ENCODE peak calls at places on chromosomes 11 and 22, in nine cellular contexts. One of them, this sample, is unnamed.

GRCh38 chr22:38419121-38419863 is 35.7 kb downstream of the KCNJ4 start:
- DNase-seq in stimulated activated CD4-positive, alpha-beta T cell treated with anti-CD3 and anti-CD28 coated beads, Interleukin-4, amount 100 ng/mL, for 24 hours: no peak
- DNase-seq in B cell: no peak
- DNase-seq in mesothelial cell of epicardium: no peak
- DNase-seq in ELR: no peak
- DNase-seq in lung: no peak
- DNase-seq in activated T-cell treated with anti-CD3 and anti-CD28 coated beads, Interleukin-2, amount 50 U/mL, for 72 hours: no peak
- DNase-seq in stimulated activated naive B cell treated with anti-CD40 and anti-IgM and Interleukin-4, amounts not matched to agents 10 μg/mL and 1 μg/mL and 100 μg/mL, for 72 hours: no peak
- DNase-seq in choroid plexus epithelial cell: no peak
- DNase-seq in this sample: no peak

GRCh38 chr22:46432164-46433068 is 96.9 kb downstream of the TRMU start:
- DNase-seq in stimulated activated CD4-positive, alpha-beta T cell treated with anti-CD3 and anti-CD28 coated beads, Interleukin-4, amount 100 ng/mL, for 24 hours: peak
- DNase-seq in ELR: no peak
- DNase-seq in B cell: peak
- DNase-seq in activated T-cell treated with anti-CD3 and anti-CD28 coated beads, Interleukin-2, amount 50 U/mL, for 72 hours: peak
- DNase-seq in choroid plexus epithelial cell: peak
- DNase-seq in stimulated activated naive B cell treated with anti-CD40 and anti-IgM and Interleukin-4, amounts not matched to agents 10 μg/mL and 1 μg/mL and 100 μg/mL, for 72 hours: peak
- DNase-seq in lung: no peak
- DNase-seq in mesothelial cell of epicardium: no peak
- DNase-seq in this sample: peak

GRCh38 chr11:92376146-92376599 is 151.6 kb downstream of the FAT3 start:
- DNase-seq in ELR: no peak
- DNase-seq in stimulated activated CD4-positive, alpha-beta T cell treated with anti-CD3 and anti-CD28 coated beads, Interleukin-4, amount 100 ng/mL, for 24 hours: no peak
- DNase-seq in stimulated activated naive B cell treated with anti-CD40 and anti-IgM and Interleukin-4, amounts not matched to agents 10 μg/mL and 1 μg/mL and 100 μg/mL, for 72 hours: no peak
- DNase-seq in activated T-cell treated with anti-CD3 and anti-CD28 coated beads, Interleukin-2, amount 50 U/mL, for 72 hours: no peak
- DNase-seq in lung: no peak
- DNase-seq in choroid plexus epithelial cell: peak
- DNase-seq in B cell: no peak
- DNase-seq in mesothelial cell of epicardium: no peak
- DNase-seq in this sample: no peak

GRCh38 chr11:86660011-86660595 is 12.3 kb downstream of the ME3 start:
- DNase-seq in choroid plexus epithelial cell: peak
- DNase-seq in B cell: no peak
- DNase-seq in activated T-cell treated with anti-CD3 and anti-CD28 coated beads, Interleukin-2, amount 50 U/mL, for 72 hours: no peak
- DNase-seq in mesothelial cell of epicardium: no peak
- DNase-seq in ELR: peak
- DNase-seq in stimulated activated CD4-positive, alpha-beta T cell treated with anti-CD3 and anti-CD28 coated beads, Interleukin-4, amount 100 ng/mL, for 24 hours: no peak
- DNase-seq in stimulated activated naive B cell treated with anti-CD40 and anti-IgM and Interleukin-4, amounts not matched to agents 10 μg/mL and 1 μg/mL and 100 μg/mL, for 72 hours: no peak
- DNase-seq in lung: no peak
- DNase-seq in this sample: no peak

GRCh38 chr11:119341222-119342022 is 739 bp upstream of the C1QTNF5 start:
- DNase-seq in lung: no peak
- DNase-seq in activated T-cell treated with anti-CD3 and anti-CD28 coated beads, Interleukin-2, amount 50 U/mL, for 72 hours: no peak
- DNase-seq in ELR: no peak
- DNase-seq in B cell: peak
- DNase-seq in choroid plexus epithelial cell: no peak
- DNase-seq in mesothelial cell of epicardium: no peak
- DNase-seq in stimulated activated CD4-positive, alpha-beta T cell treated with anti-CD3 and anti-CD28 coated beads, Interleukin-4, amount 100 ng/mL, for 24 hours: no peak
- DNase-seq in stimulated activated naive B cell treated with anti-CD40 and anti-IgM and Interleukin-4, amounts not matched to agents 10 μg/mL and 1 μg/mL and 100 μg/mL, for 72 hours: no peak
- DNase-seq in this sample: no peak

GRCh38 chr11:121494355-121495099 is 41.8 kb upstream of the SORL1-AS1 start:
- DNase-seq in B cell: peak
- DNase-seq in choroid plexus epithelial cell: no peak
- DNase-seq in stimulated activated CD4-positive, alpha-beta T cell treated with anti-CD3 and anti-CD28 coated beads, Interleukin-4, amount 100 ng/mL, for 24 hours: peak
- DNase-seq in ELR: no peak
- DNase-seq in lung: no peak
- DNase-seq in activated T-cell treated with anti-CD3 and anti-CD28 coated beads, Interleukin-2, amount 50 U/mL, for 72 hours: peak
- DNase-seq in mesothelial cell of epicardium: no peak
- DNase-seq in stimulated activated naive B cell treated with anti-CD40 and anti-IgM and Interleukin-4, amounts not matched to agents 10 μg/mL and 1 μg/mL and 100 μg/mL, for 72 hours: peak
- DNase-seq in this sample: peak

GRCh38 chr11:102534261-102534872 is 3.8 kb upstream of the MMP7 start:
- DNase-seq in stimulated activated CD4-positive, alpha-beta T cell treated with anti-CD3 and anti-CD28 coated beads, Interleukin-4, amount 100 ng/mL, for 24 hours: no peak
- DNase-seq in mesothelial cell of epicardium: no peak
- DNase-seq in choroid plexus epithelial cell: peak
- DNase-seq in B cell: peak
- DNase-seq in stimulated activated naive B cell treated with anti-CD40 and anti-IgM and Interleukin-4, amounts not matched to agents 10 μg/mL and 1 μg/mL and 100 μg/mL, for 72 hours: no peak
- DNase-seq in lung: no peak
- DNase-seq in activated T-cell treated with anti-CD3 and anti-CD28 coated beads, Interleukin-2, amount 50 U/mL, for 72 hours: no peak
- DNase-seq in ELR: no peak
- DNase-seq in this sample: no peak

GRCh38 chr11:119101367-119101758 is 290 bp downstream of the DPAGT1 start:
- DNase-seq in mesothelial cell of epicardium: no peak
- DNase-seq in activated T-cell treated with anti-CD3 and anti-CD28 coated beads, Interleukin-2, amount 50 U/mL, for 72 hours: peak
- DNase-seq in stimulated activated naive B cell treated with anti-CD40 and anti-IgM and Interleukin-4, amounts not matched to agents 10 μg/mL and 1 μg/mL and 100 μg/mL, for 72 hours: no peak
- DNase-seq in lung: no peak
- DNase-seq in B cell: no peak
- DNase-seq in ELR: peak
- DNase-seq in choroid plexus epithelial cell: no peak
- DNase-seq in stimulated activated CD4-positive, alpha-beta T cell treated with anti-CD3 and anti-CD28 coated beads, Interleukin-4, amount 100 ng/mL, for 24 hours: peak
- DNase-seq in this sample: peak

GRCh38 chr11:115497303-115497702 is 6.9 kb downstream of the CADM1 start:
- DNase-seq in lung: no peak
- DNase-seq in B cell: no peak
- DNase-seq in mesothelial cell of epicardium: no peak
- DNase-seq in stimulated activated CD4-positive, alpha-beta T cell treated with anti-CD3 and anti-CD28 coated beads, Interleukin-4, amount 100 ng/mL, for 24 hours: no peak
- DNase-seq in stimulated activated naive B cell treated with anti-CD40 and anti-IgM and Interleukin-4, amounts not matched to agents 10 μg/mL and 1 μg/mL and 100 μg/mL, for 72 hours: no peak
- DNase-seq in activated T-cell treated with anti-CD3 and anti-CD28 coated beads, Interleukin-2, amount 50 U/mL, for 72 hours: no peak
- DNase-seq in choroid plexus epithelial cell: no peak
- DNase-seq in ELR: no peak
- DNase-seq in this sample: no peak

GRCh38 chr11:34168642-34169051 is 63.2 kb downstream of the NAT10 start:
- DNase-seq in stimulated activated naive B cell treated with anti-CD40 and anti-IgM and Interleukin-4, amounts not matched to agents 10 μg/mL and 1 μg/mL and 100 μg/mL, for 72 hours: no peak
- DNase-seq in lung: no peak
- DNase-seq in mesothelial cell of epicardium: no peak
- DNase-seq in activated T-cell treated with anti-CD3 and anti-CD28 coated beads, Interleukin-2, amount 50 U/mL, for 72 hours: no peak
- DNase-seq in choroid plexus epithelial cell: peak
- DNase-seq in ELR: no peak
- DNase-seq in B cell: no peak
- DNase-seq in stimulated activated CD4-positive, alpha-beta T cell treated with anti-CD3 and anti-CD28 coated beads, Interleukin-4, amount 100 ng/mL, for 24 hours: no peak
- DNase-seq in this sample: no peak

GRCh38 chr11:121651267-121651625 is 198.5 kb upstream of the SORL1-AS1 start:
- DNase-seq in lung: no peak
- DNase-seq in choroid plexus epithelial cell: no peak
- DNase-seq in activated T-cell treated with anti-CD3 and anti-CD28 coated beads, Interleukin-2, amount 50 U/mL, for 72 hours: no peak
- DNase-seq in ELR: no peak
- DNase-seq in stimulated activated CD4-positive, alpha-beta T cell treated with anti-CD3 and anti-CD28 coated beads, Interleukin-4, amount 100 ng/mL, for 24 hours: no peak
- DNase-seq in mesothelial cell of epicardium: no peak
- DNase-seq in B cell: no peak
- DNase-seq in stimulated activated naive B cell treated with anti-CD40 and anti-IgM and Interleukin-4, amounts not matched to agents 10 μg/mL and 1 μg/mL and 100 μg/mL, for 72 hours: no peak
- DNase-seq in this sample: no peak

GRCh38 chr11:126355926-126356897 is 726 bp downstream of the ST3GAL4 start:
- DNase-seq in mesothelial cell of epicardium: no peak
- DNase-seq in stimulated activated naive B cell treated with anti-CD40 and anti-IgM and Interleukin-4, amounts not matched to agents 10 μg/mL and 1 μg/mL and 100 μg/mL, for 72 hours: peak
- DNase-seq in choroid plexus epithelial cell: peak
- DNase-seq in ELR: peak
- DNase-seq in stimulated activated CD4-positive, alpha-beta T cell treated with anti-CD3 and anti-CD28 coated beads, Interleukin-4, amount 100 ng/mL, for 24 hours: peak
- DNase-seq in B cell: peak
- DNase-seq in activated T-cell treated with anti-CD3 and anti-CD28 coated beads, Interleukin-2, amount 50 U/mL, for 72 hours: peak
- DNase-seq in lung: no peak
- DNase-seq in this sample: peak

GRCh38 chr22:46326066-46326680 is 9.3 kb upstream of the TRMU start:
- DNase-seq in stimulated activated naive B cell treated with anti-CD40 and anti-IgM and Interleukin-4, amounts not matched to agents 10 μg/mL and 1 μg/mL and 100 μg/mL, for 72 hours: no peak
- DNase-seq in mesothelial cell of epicardium: no peak
- DNase-seq in B cell: no peak
- DNase-seq in ELR: no peak
- DNase-seq in choroid plexus epithelial cell: no peak
- DNase-seq in lung: no peak
- DNase-seq in stimulated activated CD4-positive, alpha-beta T cell treated with anti-CD3 and anti-CD28 coated beads, Interleukin-4, amount 100 ng/mL, for 24 hours: no peak
- DNase-seq in activated T-cell treated with anti-CD3 and anti-CD28 coated beads, Interleukin-2, amount 50 U/mL, for 72 hours: no peak
- DNase-seq in this sample: no peak

GRCh38 chr22:25564979-25565677 is 653 bp downstream of the GRK3 start:
- DNase-seq in choroid plexus epithelial cell: peak
- DNase-seq in activated T-cell treated with anti-CD3 and anti-CD28 coated beads, Interleukin-2, amount 50 U/mL, for 72 hours: peak
- DNase-seq in B cell: no peak
- DNase-seq in lung: no peak
- DNase-seq in stimulated activated CD4-positive, alpha-beta T cell treated with anti-CD3 and anti-CD28 coated beads, Interleukin-4, amount 100 ng/mL, for 24 hours: peak
- DNase-seq in stimulated activated naive B cell treated with anti-CD40 and anti-IgM and Interleukin-4, amounts not matched to agents 10 μg/mL and 1 μg/mL and 100 μg/mL, for 72 hours: peak
- DNase-seq in ELR: peak
- DNase-seq in mesothelial cell of epicardium: no peak
- DNase-seq in this sample: peak

GRCh38 chr11:95419915-95420314 is 188.9 kb upstream of the SESN3 start:
- DNase-seq in lung: no peak
- DNase-seq in ELR: peak
- DNase-seq in stimulated activated naive B cell treated with anti-CD40 and anti-IgM and Interleukin-4, amounts not matched to agents 10 μg/mL and 1 μg/mL and 100 μg/mL, for 72 hours: no peak
- DNase-seq in mesothelial cell of epicardium: no peak
- DNase-seq in stimulated activated CD4-positive, alpha-beta T cell treated with anti-CD3 and anti-CD28 coated beads, Interleukin-4, amount 100 ng/mL, for 24 hours: no peak
- DNase-seq in choroid plexus epithelial cell: peak
- DNase-seq in activated T-cell treated with anti-CD3 and anti-CD28 coated beads, Interleukin-2, amount 50 U/mL, for 72 hours: no peak
- DNase-seq in B cell: no peak
- DNase-seq in this sample: no peak

GRCh38 chr11:15468471-15468870 is 353.7 kb downstream of the INSC start:
- DNase-seq in stimulated activated CD4-positive, alpha-beta T cell treated with anti-CD3 and anti-CD28 coated beads, Interleukin-4, amount 100 ng/mL, for 24 hours: no peak
- DNase-seq in lung: no peak
- DNase-seq in activated T-cell treated with anti-CD3 and anti-CD28 coated beads, Interleukin-2, amount 50 U/mL, for 72 hours: no peak
- DNase-seq in ELR: no peak
- DNase-seq in B cell: no peak
- DNase-seq in choroid plexus epithelial cell: no peak
- DNase-seq in stimulated activated naive B cell treated with anti-CD40 and anti-IgM and Interleukin-4, amounts not matched to agents 10 μg/mL and 1 μg/mL and 100 μg/mL, for 72 hours: no peak
- DNase-seq in mesothelial cell of epicardium: no peak
- DNase-seq in this sample: no peak

GRCh38 chr11:63945482-63946163 is 6.8 kb downstream of the NAA40 start:
- DNase-seq in stimulated activated CD4-positive, alpha-beta T cell treated with anti-CD3 and anti-CD28 coated beads, Interleukin-4, amount 100 ng/mL, for 24 hours: peak
- DNase-seq in mesothelial cell of epicardium: no peak
- DNase-seq in stimulated activated naive B cell treated with anti-CD40 and anti-IgM and Interleukin-4, amounts not matched to agents 10 μg/mL and 1 μg/mL and 100 μg/mL, for 72 hours: peak
- DNase-seq in lung: peak
- DNase-seq in choroid plexus epithelial cell: peak
- DNase-seq in activated T-cell treated with anti-CD3 and anti-CD28 coated beads, Interleukin-2, amount 50 U/mL, for 72 hours: peak
- DNase-seq in ELR: peak
- DNase-seq in B cell: peak
- DNase-seq in this sample: peak

GRCh38 chr11:3095712-3096361 is 38.6 kb upstream of the CARS1 start:
- DNase-seq in ELR: peak
- DNase-seq in stimulated activated CD4-positive, alpha-beta T cell treated with anti-CD3 and anti-CD28 coated beads, Interleukin-4, amount 100 ng/mL, for 24 hours: no peak
- DNase-seq in activated T-cell treated with anti-CD3 and anti-CD28 coated beads, Interleukin-2, amount 50 U/mL, for 72 hours: no peak
- DNase-seq in mesothelial cell of epicardium: no peak
- DNase-seq in lung: no peak
- DNase-seq in stimulated activated naive B cell treated with anti-CD40 and anti-IgM and Interleukin-4, amounts not matched to agents 10 μg/mL and 1 μg/mL and 100 μg/mL, for 72 hours: no peak
- DNase-seq in choroid plexus epithelial cell: peak
- DNase-seq in B cell: no peak
- DNase-seq in this sample: no peak

GRCh38 chr11:92753161-92753560 is 216.3 kb upstream of the MTNR1B start:
- DNase-seq in choroid plexus epithelial cell: no peak
- DNase-seq in stimulated activated naive B cell treated with anti-CD40 and anti-IgM and Interleukin-4, amounts not matched to agents 10 μg/mL and 1 μg/mL and 100 μg/mL, for 72 hours: no peak
- DNase-seq in activated T-cell treated with anti-CD3 and anti-CD28 coated beads, Interleukin-2, amount 50 U/mL, for 72 hours: no peak
- DNase-seq in stimulated activated CD4-positive, alpha-beta T cell treated with anti-CD3 and anti-CD28 coated beads, Interleukin-4, amount 100 ng/mL, for 24 hours: no peak
- DNase-seq in B cell: no peak
- DNase-seq in lung: no peak
- DNase-seq in ELR: no peak
- DNase-seq in mesothelial cell of epicardium: no peak
- DNase-seq in this sample: no peak

GRCh38 chr11:69587454-69588081 is 53.4 kb upstream of the CCND1 start:
- DNase-seq in mesothelial cell of epicardium: no peak
- DNase-seq in B cell: no peak
- DNase-seq in choroid plexus epithelial cell: peak
- DNase-seq in stimulated activated CD4-positive, alpha-beta T cell treated with anti-CD3 and anti-CD28 coated beads, Interleukin-4, amount 100 ng/mL, for 24 hours: no peak
- DNase-seq in stimulated activated naive B cell treated with anti-CD40 and anti-IgM and Interleukin-4, amounts not matched to agents 10 μg/mL and 1 μg/mL and 100 μg/mL, for 72 hours: no peak
- DNase-seq in activated T-cell treated with anti-CD3 and anti-CD28 coated beads, Interleukin-2, amount 50 U/mL, for 72 hours: no peak
- DNase-seq in ELR: peak
- DNase-seq in lung: no peak
- DNase-seq in this sample: no peak

GRCh38 chr11:67651976-67652895 is 1.7 kb upstream of the ACY3 start:
- DNase-seq in B cell: peak
- DNase-seq in stimulated activated CD4-positive, alpha-beta T cell treated with anti-CD3 and anti-CD28 coated beads, Interleukin-4, amount 100 ng/mL, for 24 hours: no peak
- DNase-seq in lung: no peak
- DNase-seq in mesothelial cell of epicardium: no peak
- DNase-seq in stimulated activated naive B cell treated with anti-CD40 and anti-IgM and Interleukin-4, amounts not matched to agents 10 μg/mL and 1 μg/mL and 100 μg/mL, for 72 hours: no peak
- DNase-seq in activated T-cell treated with anti-CD3 and anti-CD28 coated beads, Interleukin-2, amount 50 U/mL, for 72 hours: no peak
- DNase-seq in choroid plexus epithelial cell: no peak
- DNase-seq in ELR: no peak
- DNase-seq in this sample: no peak

GRCh38 chr22:23253475-23254055 is 73.3 kb downstream of the BCR start:
- DNase-seq in stimulated activated naive B cell treated with anti-CD40 and anti-IgM and Interleukin-4, amounts not matched to agents 10 μg/mL and 1 μg/mL and 100 μg/mL, for 72 hours: no peak
- DNase-seq in lung: no peak
- DNase-seq in choroid plexus epithelial cell: no peak
- DNase-seq in B cell: no peak
- DNase-seq in stimulated activated CD4-positive, alpha-beta T cell treated with anti-CD3 and anti-CD28 coated beads, Interleukin-4, amount 100 ng/mL, for 24 hours: no peak
- DNase-seq in activated T-cell treated with anti-CD3 and anti-CD28 coated beads, Interleukin-2, amount 50 U/mL, for 72 hours: no peak
- DNase-seq in ELR: no peak
- DNase-seq in mesothelial cell of epicardium: no peak
- DNase-seq in this sample: no peak

GRCh38 chr11:75557649-75558494 is 4.2 kb upstream of the SERPINH1 start:
- DNase-seq in mesothelial cell of epicardium: no peak
- DNase-seq in stimulated activated CD4-positive, alpha-beta T cell treated with anti-CD3 and anti-CD28 coated beads, Interleukin-4, amount 100 ng/mL, for 24 hours: no peak
- DNase-seq in stimulated activated naive B cell treated with anti-CD40 and anti-IgM and Interleukin-4, amounts not matched to agents 10 μg/mL and 1 μg/mL and 100 μg/mL, for 72 hours: no peak
- DNase-seq in ELR: peak
- DNase-seq in activated T-cell treated with anti-CD3 and anti-CD28 coated beads, Interleukin-2, amount 50 U/mL, for 72 hours: no peak
- DNase-seq in B cell: no peak
- DNase-seq in lung: peak
- DNase-seq in choroid plexus epithelial cell: peak
- DNase-seq in this sample: no peak

GRCh38 chr22:29798318-29798717 is 31.1 kb downstream of the UQCR10 start:
- DNase-seq in ELR: peak
- DNase-seq in B cell: no peak
- DNase-seq in choroid plexus epithelial cell: peak
- DNase-seq in stimulated activated CD4-positive, alpha-beta T cell treated with anti-CD3 and anti-CD28 coated beads, Interleukin-4, amount 100 ng/mL, for 24 hours: no peak
- DNase-seq in lung: no peak
- DNase-seq in mesothelial cell of epicardium: no peak
- DNase-seq in activated T-cell treated with anti-CD3 and anti-CD28 coated beads, Interleukin-2, amount 50 U/mL, for 72 hours: no peak
- DNase-seq in stimulated activated naive B cell treated with anti-CD40 and anti-IgM and Interleukin-4, amounts not matched to agents 10 μg/mL and 1 μg/mL and 100 μg/mL, for 72 hours: peak
- DNase-seq in this sample: no peak

GRCh38 chr11:78646564-78647185 is 72.0 kb upstream of the NARS2 start:
- DNase-seq in stimulated activated naive B cell treated with anti-CD40 and anti-IgM and Interleukin-4, amounts not matched to agents 10 μg/mL and 1 μg/mL and 100 μg/mL, for 72 hours: peak
- DNase-seq in lung: peak
- DNase-seq in mesothelial cell of epicardium: no peak
- DNase-seq in ELR: peak
- DNase-seq in stimulated activated CD4-positive, alpha-beta T cell treated with anti-CD3 and anti-CD28 coated beads, Interleukin-4, amount 100 ng/mL, for 24 hours: peak
- DNase-seq in B cell: peak
- DNase-seq in activated T-cell treated with anti-CD3 and anti-CD28 coated beads, Interleukin-2, amount 50 U/mL, for 72 hours: peak
- DNase-seq in choroid plexus epithelial cell: peak
- DNase-seq in this sample: peak

GRCh38 chr11:94728541-94728940 is 39.6 kb upstream of the AMOTL1 start:
- DNase-seq in choroid plexus epithelial cell: peak
- DNase-seq in stimulated activated naive B cell treated with anti-CD40 and anti-IgM and Interleukin-4, amounts not matched to agents 10 μg/mL and 1 μg/mL and 100 μg/mL, for 72 hours: no peak
- DNase-seq in ELR: peak
- DNase-seq in B cell: no peak
- DNase-seq in lung: no peak
- DNase-seq in mesothelial cell of epicardium: no peak
- DNase-seq in stimulated activated CD4-positive, alpha-beta T cell treated with anti-CD3 and anti-CD28 coated beads, Interleukin-4, amount 100 ng/mL, for 24 hours: no peak
- DNase-seq in activated T-cell treated with anti-CD3 and anti-CD28 coated beads, Interleukin-2, amount 50 U/mL, for 72 hours: no peak
- DNase-seq in this sample: no peak

GRCh38 chr22:44584256-44584902 is 86.3 kb upstream of the RTL6 start:
- DNase-seq in choroid plexus epithelial cell: no peak
- DNase-seq in activated T-cell treated with anti-CD3 and anti-CD28 coated beads, Interleukin-2, amount 50 U/mL, for 72 hours: no peak
- DNase-seq in B cell: no peak
- DNase-seq in stimulated activated naive B cell treated with anti-CD40 and anti-IgM and Interleukin-4, amounts not matched to agents 10 μg/mL and 1 μg/mL and 100 μg/mL, for 72 hours: no peak
- DNase-seq in mesothelial cell of epicardium: peak
- DNase-seq in stimulated activated CD4-positive, alpha-beta T cell treated with anti-CD3 and anti-CD28 coated beads, Interleukin-4, amount 100 ng/mL, for 24 hours: no peak
- DNase-seq in ELR: no peak
- DNase-seq in lung: no peak
- DNase-seq in this sample: no peak

GRCh38 chr22:36771376-36772063 is 4.4 kb downstream of the IFT27 start:
- DNase-seq in activated T-cell treated with anti-CD3 and anti-CD28 coated beads, Interleukin-2, amount 50 U/mL, for 72 hours: no peak
- DNase-seq in choroid plexus epithelial cell: no peak
- DNase-seq in mesothelial cell of epicardium: peak
- DNase-seq in lung: no peak
- DNase-seq in B cell: no peak
- DNase-seq in stimulated activated naive B cell treated with anti-CD40 and anti-IgM and Interleukin-4, amounts not matched to agents 10 μg/mL and 1 μg/mL and 100 μg/mL, for 72 hours: no peak
- DNase-seq in stimulated activated CD4-positive, alpha-beta T cell treated with anti-CD3 and anti-CD28 coated beads, Interleukin-4, amount 100 ng/mL, for 24 hours: no peak
- DNase-seq in ELR: no peak
- DNase-seq in this sample: no peak

GRCh38 chr11:75966546-75967287 is 151.7 kb downstream of the UVRAG start:
- DNase-seq in activated T-cell treated with anti-CD3 and anti-CD28 coated beads, Interleukin-2, amount 50 U/mL, for 72 hours: no peak
- DNase-seq in lung: no peak
- DNase-seq in choroid plexus epithelial cell: peak
- DNase-seq in mesothelial cell of epicardium: no peak
- DNase-seq in B cell: no peak
- DNase-seq in stimulated activated naive B cell treated with anti-CD40 and anti-IgM and Interleukin-4, amounts not matched to agents 10 μg/mL and 1 μg/mL and 100 μg/mL, for 72 hours: no peak
- DNase-seq in stimulated activated CD4-positive, alpha-beta T cell treated with anti-CD3 and anti-CD28 coated beads, Interleukin-4, amount 100 ng/mL, for 24 hours: no peak
- DNase-seq in ELR: peak
- DNase-seq in this sample: no peak

GRCh38 chr11:101862410-101863233 is 52.2 kb upstream of the CEP126 start:
- DNase-seq in stimulated activated naive B cell treated with anti-CD40 and anti-IgM and Interleukin-4, amounts not matched to agents 10 μg/mL and 1 μg/mL and 100 μg/mL, for 72 hours: no peak
- DNase-seq in lung: no peak
- DNase-seq in B cell: no peak
- DNase-seq in activated T-cell treated with anti-CD3 and anti-CD28 coated beads, Interleukin-2, amount 50 U/mL, for 72 hours: no peak
- DNase-seq in stimulated activated CD4-positive, alpha-beta T cell treated with anti-CD3 and anti-CD28 coated beads, Interleukin-4, amount 100 ng/mL, for 24 hours: no peak
- DNase-seq in mesothelial cell of epicardium: no peak
- DNase-seq in choroid plexus epithelial cell: peak
- DNase-seq in ELR: peak
- DNase-seq in this sample: no peak

GRCh38 chr11:119338946-119339580 is 1.6 kb downstream of the C1QTNF5 start:
- DNase-seq in choroid plexus epithelial cell: no peak
- DNase-seq in mesothelial cell of epicardium: no peak
- DNase-seq in ELR: no peak
- DNase-seq in stimulated activated naive B cell treated with anti-CD40 and anti-IgM and Interleukin-4, amounts not matched to agents 10 μg/mL and 1 μg/mL and 100 μg/mL, for 72 hours: no peak
- DNase-seq in B cell: no peak
- DNase-seq in activated T-cell treated with anti-CD3 and anti-CD28 coated beads, Interleukin-2, amount 50 U/mL, for 72 hours: no peak
- DNase-seq in lung: no peak
- DNase-seq in stimulated activated CD4-positive, alpha-beta T cell treated with anti-CD3 and anti-CD28 coated beads, Interleukin-4, amount 100 ng/mL, for 24 hours: no peak
- DNase-seq in this sample: no peak

This sample was measured in activated naive CD8-positive, alpha-beta T cell treated with anti-CD3 and anti-CD28 coated beads, Interleukin-2, amount 50 U/mL, for 24 hours.